ENCODE peak calls at places on chromosomes 13 and 19, in four cellular contexts. One of them, this sample, is unnamed.

GRCh38 chr19:39232708-39233107 is 12.1 kb downstream of the IFNL3 start:
- DNase-seq in mucosa of descending colon: no peak
- DNase-seq in GM23338: no peak
- DNase-seq in colonic mucosa: no peak
- DNase-seq in this sample: no peak

GRCh38 chr13:35851238-35851814 is 279.9 kb downstream of the DCLK1 start:
- DNase-seq in mucosa of descending colon: no peak
- DNase-seq in colonic mucosa: no peak
- DNase-seq in GM23338: no peak
- DNase-seq in this sample: no peak

GRCh38 chr19:45667620-45668341 is at the start of gene GIPR:
- DNase-seq in mucosa of descending colon: peak; percentile 87
- DNase-seq in colonic mucosa: peak; percentile 85
- DNase-seq in GM23338: peak; percentile 77
- DNase-seq in this sample: peak; percentile 53

GRCh38 chr19:12952488-12953455 is 4.3 kb downstream of the GADD45GIP1 start:
- DNase-seq in mucosa of descending colon: no peak
- DNase-seq in GM23338: no peak
- DNase-seq in colonic mucosa: no peak
- DNase-seq in this sample: peak; percentile 81

GRCh38 chr13:37407156-37407555 is 191.4 kb downstream of the POSTN start:
- DNase-seq in GM23338: no peak
- DNase-seq in mucosa of descending colon: no peak
- DNase-seq in colonic mucosa: no peak
- DNase-seq in this sample: peak; percentile 4

GRCh38 chr19:51083783-51084182 is 1.1 kb upstream of the KLK14 start:
- DNase-seq in colonic mucosa: no peak
- DNase-seq in GM23338: no peak
- DNase-seq in mucosa of descending colon: no peak
- DNase-seq in this sample: no peak

GRCh38 chr19:44869728-44870470 is 21.2 kb upstream of the TOMM40 start:
- DNase-seq in mucosa of descending colon: no peak
- DNase-seq in GM23338: no peak
- DNase-seq in colonic mucosa: no peak
- DNase-seq in this sample: no peak

GRCh38 chr19:5130371-5131030 is 161.6 kb downstream of the KDM4B start:
- DNase-seq in colonic mucosa: no peak
- DNase-seq in mucosa of descending colon: peak; percentile 38
- DNase-seq in GM23338: no peak
- DNase-seq in this sample: no peak

GRCh38 chr13:23289917-23290357 is 109.2 kb downstream of the SGCG start:
- DNase-seq in colonic mucosa: no peak
- DNase-seq in GM23338: no peak
- DNase-seq in mucosa of descending colon: no peak
- DNase-seq in this sample: peak; percentile 25

GRCh38 chr19:28292822-28293500 is 920.0 kb downstream of the UQCRFS1 start:
- DNase-seq in GM23338: peak; percentile 72
- DNase-seq in colonic mucosa: no peak
- DNase-seq in mucosa of descending colon: no peak
- DNase-seq in this sample: no peak

GRCh38 chr13:94988654-94989053 is 276.3 kb upstream of the SOX21 start:
- DNase-seq in colonic mucosa: no peak
- DNase-seq in GM23338: peak; percentile 55
- DNase-seq in mucosa of descending colon: no peak
- DNase-seq in this sample: no peak

GRCh38 chr13:31261241-31261640 is 61.5 kb downstream of the B3GLCT start:
- DNase-seq in mucosa of descending colon: no peak
- DNase-seq in GM23338: no peak
- DNase-seq in colonic mucosa: no peak
- DNase-seq in this sample: no peak

GRCh38 chr19:46872967-46873366 is 12.2 kb downstream of the ARHGAP35 start:
- DNase-seq in GM23338: no peak
- DNase-seq in colonic mucosa: no peak
- DNase-seq in mucosa of descending colon: no peak
- DNase-seq in this sample: no peak

GRCh38 chr13:89584058-89584457 is 1763.4 kb upstream of the MIR17HG start:
- DNase-seq in mucosa of descending colon: no peak
- DNase-seq in colonic mucosa: no peak
- DNase-seq in GM23338: peak; percentile 18
- DNase-seq in this sample: no peak

GRCh38 chr13:25980255-25980654 is 71.6 kb downstream of the SHISA2 start:
- DNase-seq in mucosa of descending colon: no peak
- DNase-seq in GM23338: peak; percentile 92
- DNase-seq in colonic mucosa: no peak
- DNase-seq in this sample: peak; percentile 3

GRCh38 chr13:66069570-66069969 is 1160.6 kb downstream of the PCDH9 start:
- DNase-seq in GM23338: no peak
- DNase-seq in mucosa of descending colon: no peak
- DNase-seq in colonic mucosa: no peak
- DNase-seq in this sample: no peak

GRCh38 chr19:18912933-18913332 is 6.3 kb downstream of the COPE start:
- DNase-seq in colonic mucosa: no peak
- DNase-seq in mucosa of descending colon: no peak
- DNase-seq in GM23338: no peak
- DNase-seq in this sample: no peak

GRCh38 chr19:4636151-4636717 is 3.1 kb upstream of the TNFAIP8L1 start:
- DNase-seq in mucosa of descending colon: peak; percentile 76
- DNase-seq in GM23338: peak; percentile 79
- DNase-seq in colonic mucosa: peak; percentile 65
- DNase-seq in this sample: no peak

GRCh38 chr13:70613295-70613694 is 505.0 kb upstream of the KLHL1 start:
- DNase-seq in mucosa of descending colon: no peak
- DNase-seq in GM23338: peak; percentile 32
- DNase-seq in colonic mucosa: no peak
- DNase-seq in this sample: no peak
- TF ChIP-seq CTCF in mucosa of descending colon: no peak
- TF ChIP-seq CTCF in GM23338: peak; percentile 55
- TF ChIP-seq CTCF in colonic mucosa: no peak
- TF ChIP-seq CTCF in this sample: peak; percentile 37

GRCh38 chr19:16066611-16067104 is 9.6 kb upstream of the TPM4 start:
- DNase-seq in colonic mucosa: peak; percentile 81
- DNase-seq in mucosa of descending colon: peak; percentile 83
- DNase-seq in GM23338: no peak
- DNase-seq in this sample: peak; percentile 25
- TF ChIP-seq CTCF in colonic mucosa: peak; percentile 15
- TF ChIP-seq CTCF in mucosa of descending colon: no peak
- TF ChIP-seq CTCF in GM23338: no peak
- TF ChIP-seq CTCF in this sample: peak; percentile 50

GRCh38 chr19:35002037-35002535 is 2.0 kb downstream of the GRAMD1A start:
- DNase-seq in colonic mucosa: no peak
- DNase-seq in GM23338: no peak
- DNase-seq in mucosa of descending colon: peak; percentile 32
- DNase-seq in this sample: no peak

GRCh38 chr19:35004517-35005255 is 4.6 kb downstream of the GRAMD1A start:
- DNase-seq in GM23338: no peak
- DNase-seq in mucosa of descending colon: peak; percentile 39
- DNase-seq in colonic mucosa: no peak
- DNase-seq in this sample: no peak

GRCh38 chr19:35006342-35006998 is 6.3 kb downstream of the GRAMD1A start:
- DNase-seq in GM23338: no peak
- DNase-seq in colonic mucosa: peak; percentile 82
- DNase-seq in mucosa of descending colon: peak; percentile 78
- DNase-seq in this sample: peak; percentile 35

GRCh38 chr19:35006999-35007365 is 6.9 kb downstream of the GRAMD1A start:
- DNase-seq in GM23338: no peak
- DNase-seq in mucosa of descending colon: no peak
- DNase-seq in colonic mucosa: peak; percentile 27
- DNase-seq in this sample: no peak

GRCh38 chr19:35005256-35005977 is 5.3 kb downstream of the GRAMD1A start:
- DNase-seq in GM23338: no peak
- DNase-seq in colonic mucosa: no peak
- DNase-seq in mucosa of descending colon: peak; percentile 30
- DNase-seq in this sample: no peak
- TF ChIP-seq CTCF in GM23338: no peak
- TF ChIP-seq CTCF in colonic mucosa: no peak
- TF ChIP-seq CTCF in mucosa of descending colon: no peak
- TF ChIP-seq CTCF in this sample: no peak

DNA sequence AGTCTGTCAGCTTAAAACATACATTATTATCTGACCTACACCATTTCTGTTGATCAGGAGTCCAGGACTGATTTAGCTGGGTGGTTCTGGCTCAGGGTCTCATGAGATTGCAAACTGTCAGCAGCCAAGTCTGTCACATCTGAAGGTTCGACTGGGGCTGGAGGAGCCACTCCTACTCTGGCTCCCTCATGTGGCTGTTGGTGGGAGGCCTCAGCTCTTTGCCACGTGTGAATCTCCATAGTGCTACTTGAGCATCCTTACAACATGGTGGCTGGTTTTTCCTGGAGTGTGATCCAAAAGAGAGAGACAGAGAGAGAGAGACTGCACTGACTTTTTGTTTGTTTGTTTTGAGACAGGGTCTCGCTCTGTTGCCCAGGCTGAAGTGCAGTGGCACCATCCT is 63.6 kb upstream of the NFIC start:
- DNase-seq in mucosa of descending colon: no peak
- DNase-seq in colonic mucosa: no peak
- DNase-seq in GM23338: peak; percentile 40
- DNase-seq in this sample: no peak
- TF ChIP-seq CTCF in mucosa of descending colon: no peak
- TF ChIP-seq CTCF in colonic mucosa: no peak
- TF ChIP-seq CTCF in GM23338: peak; percentile 31
- TF ChIP-seq CTCF in this sample: peak; percentile 43

GRCh38 chr19:8585894-8586750 is 8.9 kb upstream of the MYO1F start:
- DNase-seq in mucosa of descending colon: peak; percentile 77
- DNase-seq in GM23338: peak; percentile 97
- DNase-seq in colonic mucosa: peak; percentile 66
- DNase-seq in this sample: no peak
- TF ChIP-seq CTCF in mucosa of descending colon: peak; percentile 68
- TF ChIP-seq CTCF in GM23338: peak; percentile 86
- TF ChIP-seq CTCF in colonic mucosa: peak; percentile 70
- TF ChIP-seq CTCF in this sample: peak; percentile 85